ENCODE peak calls at places on chromosomes 12 and 14, in four cellular contexts. I is suprapubic skin, A is fibroblast of lung, J is BJ. Q is an unnamed sample. For H3K36me3 and H3K27me3, the result is how much of the 10 kb centered on the place peaks cover.

GRCh38 chr14:57692671-57693070 is 173.2 kb downstream of the SLC35F4 start:
- DNase-seq in I (no peak), A (peak), J (peak), Q (no peak)

GRCh38 chr14:104139460-104140212 is 1.2 kb downstream of the KIF26A start:
- DNase-seq in I (peak), A (no peak), J (no peak), Q (peak)

GRCh38 chr12:111197545-111197944 is 171.3 kb downstream of the PHETA1 start:
- DNase-seq in I (no peak), A (no peak), J (no peak), Q (no peak)

GRCh38 chr12:85865905-85866304 is 8.2 kb upstream of the NTS start:
- DNase-seq in I (no peak), A (peak), J (no peak), Q (no peak)

GRCh38 chr14:23876160-23876750 is 77.3 kb upstream of the DHRS4 start:
- DNase-seq in I (no peak), A (no peak), J (no peak), Q (no peak)

GRCh38 chr12:54128466-54128865 is 60.3 kb downstream of the SMUG1 start:
- DNase-seq in I (no peak), A (no peak), J (no peak), Q (no peak)

GRCh38 chr12:10170199-10170598 is 1.7 kb downstream of the OLR1 start:
- DNase-seq in I (no peak), A (no peak), J (no peak), Q (no peak)

GRCh38 chr12:24195063-24195462 is 245.6 kb upstream of the SOX5 start:
- DNase-seq in I (no peak), A (no peak), J (no peak), Q (no peak)

GRCh38 chr12:93894391-93895095 is 217.4 kb downstream of the CRADD start:
- DNase-seq in I (peak), A (peak), J (no peak), Q (peak)

GRCh38 chr12:62879691-62880090 is 55.3 kb downstream of the PPM1H start:
- DNase-seq in I (no peak), A (no peak), J (no peak), Q (no peak)

GRCh38 chr12:23055004-23055403 is 430.0 kb downstream of the ETNK1 start:
- DNase-seq in I (no peak), A (peak), J (no peak), Q (no peak)

GRCh38 chr12:2341871-2342270 is 289.1 kb downstream of the CACNA1C start:
- DNase-seq in I (peak), A (peak), J (peak), Q (no peak)

GRCh38 chr12:124511259-124511985 is 56.0 kb downstream of the NCOR2 start:
- DNase-seq in I (no peak), A (no peak), J (no peak), Q (no peak)

GRCh38 chr12:53481957-53482586 is 17.2 kb downstream of the MAP3K12 start:
- DNase-seq in I (no peak), A (no peak), J (no peak), Q (peak)

GRCh38 chr12:127272864-127273263 is 994.1 kb upstream of the TMEM132C start:
- DNase-seq in I (no peak), A (peak), J (peak), Q (no peak)

GRCh38 chr14:70655110-70655826 is 13.6 kb downstream of the TTC9 start:
- DNase-seq in I (no peak), A (no peak), J (no peak), Q (no peak)

GRCh38 chr14:39258782-39259545 is 25.2 kb downstream of the MIA2 start:
- DNase-seq in I (no peak), A (no peak), J (no peak), Q (no peak)

GRCh38 chr12:49683604-49684309 is 23.4 kb downstream of the FMNL3 start:
- DNase-seq in I (no peak), A (no peak), J (no peak), Q (no peak)

GRCh38 chr12:79925492-79925891 is 9.4 kb downstream of the PPP1R12A start:
- DNase-seq in I (no peak), A (peak), J (no peak), Q (no peak)

GRCh38 chr14:75628816-75629215 is 31.9 kb downstream of the ERG28 start:
- DNase-seq in I (no peak), A (peak), J (no peak), Q (no peak)

GRCh38 chr14:102043251-102044025 is 43.4 kb downstream of the HSP90AA1 start:
- DNase-seq in I (no peak), A (no peak), J (no peak), Q (no peak)

GRCh38 chr14:23646648-23647549 is 10.7 kb downstream of the DHRS2 start:
- DNase-seq in I (no peak), A (no peak), J (no peak), Q (no peak)

GRCh38 chr12:130764475-130765185 is 48.5 kb upstream of the RIMBP2 start:
- DNase-seq in I (no peak), A (peak), J (no peak), Q (no peak)

GRCh38 chr14:32756775-32757174 is 181.9 kb upstream of the NPAS3 start:
- DNase-seq in I (no peak), A (no peak), J (no peak), Q (no peak)

GRCh38 chr14:54798465-54799124 is 104.0 kb downstream of the GCH1 start:
- DNase-seq in I (no peak), A (no peak), J (no peak), Q (no peak)

GRCh38 chr12:54701940-54702592 is 53.9 kb upstream of the DCD start:
- DNase-seq in I (no peak), A (peak), J (no peak), Q (no peak)

GRCh38 chr14:101823081-101823480 is 61.6 kb downstream of the PPP2R5C start:
- DNase-seq in I (no peak), A (no peak), J (no peak), Q (no peak)

GRCh38 chr12:54356951-54357356 is 7.3 kb downstream of the GPR84 start:
- DNase-seq in I (no peak), A (no peak), J (no peak), Q (no peak)

GRCh38 chr12:9883175-9883574 is 1.9 kb downstream of the KLRF2 start:
- DNase-seq in I (no peak), A (no peak), J (no peak), Q (no peak)

GRCh38 chr12:117857632-117858274 is 111.0 kb downstream of the KSR2 start:
- DNase-seq in I (no peak), A (peak), J (no peak), Q (no peak)

GRCh38 chr14:34437729-34438080 is 24.3 kb downstream of the SPTSSA start:
- DNase-seq in I (no peak), A (no peak), J (no peak), Q (no peak)

GRCh38 chr14:35410858-35411257 is 6.3 kb upstream of the NFKBIA start:
- DNase-seq in I (no peak), A (no peak), J (no peak), Q (no peak)

GRCh38 chr14:91303924-91304229 is 59.4 kb upstream of the GPR68 start:
- DNase-seq in I (no peak), A (no peak), J (no peak), Q (no peak)
- H3K36me3 ChIP-seq in I (under half), A (under half), J (under half), Q (under half)

DNA sequence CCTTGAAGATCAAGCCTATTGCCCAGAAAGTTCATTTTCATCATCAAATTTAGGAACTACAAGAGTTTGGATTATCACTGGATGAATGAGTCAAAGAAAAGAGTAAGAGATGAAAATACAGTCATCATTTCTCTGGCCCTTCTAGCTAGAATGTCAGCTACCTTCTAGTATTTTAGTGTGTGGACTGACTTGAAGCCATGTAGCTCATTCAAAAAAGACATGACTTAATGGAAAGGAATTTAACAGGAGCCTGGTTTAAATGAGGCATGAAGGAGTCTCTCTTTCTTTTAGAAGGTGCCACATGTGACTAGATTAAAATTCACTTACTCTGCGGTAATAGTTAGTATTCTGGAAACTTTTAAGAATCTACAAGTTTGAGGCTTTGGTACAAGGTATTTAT is 7.1 kb downstream of the PTHLH start:
- DNase-seq in I (no peak), A (peak), J (no peak), Q (no peak)
- H3K27me3 ChIP-seq in I (under half), A (under half), J (under half), Q (under half)

DNA sequence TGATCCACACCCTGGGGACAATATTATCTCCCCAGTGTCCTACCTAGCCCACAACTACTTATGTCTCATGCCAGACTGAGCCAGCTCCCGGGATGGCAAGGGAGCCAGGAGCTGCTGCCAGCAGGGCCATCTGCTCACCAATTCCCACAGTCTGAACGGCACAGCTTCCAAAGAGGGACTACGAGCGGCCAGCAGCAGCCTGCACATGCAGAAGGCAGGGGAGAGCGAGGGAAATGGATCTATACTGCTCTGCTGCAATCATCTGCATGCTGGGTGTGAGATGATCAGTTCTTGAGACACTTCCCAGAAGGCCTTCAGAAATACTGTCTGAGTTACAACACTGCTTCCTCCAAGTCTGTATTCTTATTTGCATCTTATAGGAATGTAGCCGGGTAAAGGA is 11.1 kb downstream of the SSH1 start:
- DNase-seq in I (no peak), A (no peak), J (no peak), Q (no peak)
- H3K36me3 ChIP-seq in I (under half), A (under half), J (under half), Q (under half)

GRCh38 chr12:57242691-57243454 is 8.1 kb downstream of the STAC3 start:
- DNase-seq in I (peak), A (peak), J (no peak), Q (no peak)
- H3K27me3 ChIP-seq in I (half or more), A (under half), J (under half), Q (under half)